ENCODE peak calls at places on chromosome 18, in six cellular contexts. U is pancreas, Y is thoracic aorta, G is heart right ventricle, T is small intestine, H is fibroblast of lung. B is an unnamed sample. For H3K9me3, the result is how much of the 10 kb centered on the place peaks cover.

GRCh38 chr18:62938451-62938850 is 223.1 kb downstream of the PHLPP1 start:
- DNase-seq in U (no peak), Y (no peak), G (no peak), T (no peak), H (no peak), B (no peak)

GRCh38 chr18:6055711-6056110 is 160.4 kb upstream of the TMEM200C start:
- DNase-seq in U (no peak), Y (no peak), G (no peak), T (no peak), H (peak), B (no peak)

GRCh38 chr18:6323319-6323889 is 91.3 kb downstream of the L3MBTL4 start:
- DNase-seq in U (no peak), Y (no peak), G (no peak), T (peak), H (no peak), B (no peak)

GRCh38 chr18:34159691-34160185 is 65.0 kb downstream of the NOL4 start:
- DNase-seq in U (no peak), Y (no peak), G (no peak), T (no peak), H (no peak), B (no peak)

GRCh38 chr18:5868218-5868904 is 27.0 kb downstream of the TMEM200C start:
- DNase-seq in U (peak), Y (no peak), G (peak), T (peak), H (peak), B (peak)

GRCh38 chr18:56298935-56299334 is 339.5 kb downstream of the TXNL1 start:
- DNase-seq in U (no peak), Y (no peak), G (no peak), T (no peak), H (peak), B (no peak)

GRCh38 chr18:40690062-40690461 is 1265.0 kb upstream of the PIK3C3 start:
- DNase-seq in U (no peak), Y (no peak), G (no peak), T (no peak), H (no peak), B (no peak)

GRCh38 chr18:55458456-55459238 is 129.3 kb downstream of the TCF4 start:
- DNase-seq in U (no peak), Y (no peak), G (no peak), T (no peak), H (no peak), B (no peak)

GRCh38 chr18:38427234-38427633 is 861.6 kb upstream of the CELF4 start:
- DNase-seq in U (no peak), Y (no peak), G (no peak), T (no peak), H (no peak), B (no peak)

GRCh38 chr18:9612215-9612830 is 2.0 kb downstream of the PPP4R1 start:
- DNase-seq in U (peak), Y (no peak), G (peak), T (peak), H (peak), B (peak)

GRCh38 chr18:3873698-3874495 is 423.9 kb downstream of the TGIF1 start:
- DNase-seq in U (no peak), Y (no peak), G (no peak), T (no peak), H (peak), B (no peak)

GRCh38 chr18:53458944-53459580 is 765.4 kb downstream of the MBD2 start:
- DNase-seq in U (no peak), Y (no peak), G (peak), T (no peak), H (no peak), B (no peak)

GRCh38 chr18:8933714-8934284 is 168.7 kb upstream of the NDUFV2 start:
- DNase-seq in U (no peak), Y (no peak), G (no peak), T (peak), H (peak), B (no peak)

GRCh38 chr18:26271917-26272549 is 45.8 kb downstream of the TAF4B start:
- DNase-seq in U (no peak), Y (no peak), G (no peak), T (no peak), H (no peak), B (no peak)

GRCh38 chr18:13909141-13909540 is 6.2 kb downstream of the MC2R start:
- DNase-seq in U (no peak), Y (no peak), G (no peak), T (no peak), H (no peak), B (no peak)

GRCh38 chr18:66749475-66750035 is 145.7 kb upstream of the CDH19 start:
- DNase-seq in U (no peak), Y (no peak), G (no peak), T (peak), H (no peak), B (no peak)

GRCh38 chr18:12599543-12599942 is 58.4 kb downstream of the SPIRE1 start:
- DNase-seq in U (no peak), Y (no peak), G (no peak), T (no peak), H (no peak), B (no peak)

GRCh38 chr18:12086249-12086648 is 7.4 kb upstream of the ANKRD62 start:
- DNase-seq in U (peak), Y (no peak), G (no peak), T (peak), H (no peak), B (no peak)

GRCh38 chr18:42915240-42915791 is 200.2 kb downstream of the RIT2 start:
- DNase-seq in U (no peak), Y (no peak), G (no peak), T (no peak), H (no peak), B (no peak)

GRCh38 chr18:8088626-8089025 is 520.6 kb upstream of the RAB12 start:
- DNase-seq in U (no peak), Y (no peak), G (no peak), T (peak), H (no peak), B (no peak)

GRCh38 chr18:73954267-73954666 is 193.4 kb downstream of the FBXO15 start:
- DNase-seq in U (no peak), Y (no peak), G (no peak), T (no peak), H (no peak), B (no peak)

GRCh38 chr18:3579701-3580100 is 129.7 kb downstream of the TGIF1 start:
- DNase-seq in U (no peak), Y (no peak), G (no peak), T (no peak), H (peak), B (no peak)

GRCh38 chr18:10377956-10378355 is 76.5 kb upstream of the APCDD1 start:
- DNase-seq in U (no peak), Y (no peak), G (no peak), T (no peak), H (peak), B (no peak)

GRCh38 chr18:28984731-28985130 is 807.8 kb upstream of the CDH2 start:
- DNase-seq in U (no peak), Y (no peak), G (no peak), T (no peak), H (no peak), B (no peak)

GRCh38 chr18:28198588-28198987 is 21.7 kb upstream of the CDH2 start:
- DNase-seq in U (no peak), Y (no peak), G (no peak), T (no peak), H (no peak), B (no peak)

GRCh38 chr18:12301263-12302005 is 6.6 kb upstream of the TUBB6 start:
- DNase-seq in U (no peak), Y (no peak), G (no peak), T (no peak), H (no peak), B (no peak)

GRCh38 chr18:54717673-54718435 is 110.4 kb upstream of the RAB27B start:
- DNase-seq in U (no peak), Y (no peak), G (no peak), T (peak), H (no peak), B (no peak)

GRCh38 chr18:73144030-73144429 is 276.2 kb upstream of the NETO1 start:
- DNase-seq in U (no peak), Y (no peak), G (no peak), T (no peak), H (no peak), B (no peak)

GRCh38 chr18:2981212-2981728 is 31.7 kb downstream of the LPIN2 start:
- DNase-seq in U (no peak), Y (no peak), G (no peak), T (peak), H (peak), B (no peak)

GRCh38 chr18:50862401-50862800 is 16.5 kb upstream of the ME2 start:
- DNase-seq in U (no peak), Y (no peak), G (no peak), T (no peak), H (no peak), B (no peak)

GRCh38 chr18:34023471-34023870 is 201.2 kb downstream of the NOL4 start:
- DNase-seq in U (no peak), Y (no peak), G (no peak), T (no peak), H (no peak), B (no peak)

GRCh38 chr18:28716321-28716720 is 539.4 kb upstream of the CDH2 start:
- DNase-seq in U (no peak), Y (no peak), G (no peak), T (no peak), H (no peak), B (no peak)

GRCh38 chr18:22293417-22293816 is 124.0 kb downstream of the GATA6 start:
- DNase-seq in U (no peak), Y (no peak), G (no peak), T (no peak), H (peak), B (no peak)

GRCh38 chr18:40565805-40566509 is 1389.1 kb upstream of the PIK3C3 start:
- DNase-seq in U (no peak), Y (no peak), G (no peak), T (no peak), H (no peak), B (no peak)

GRCh38 chr18:77547757-77548156 is 298.1 kb downstream of the GALR1 start:
- DNase-seq in U (peak), Y (no peak), G (peak), T (peak), H (no peak), B (no peak)
- H3K9me3 ChIP-seq in U (under half), Y (under half), G (under half), T (under half), H (under half), B (under half)

DNA sequence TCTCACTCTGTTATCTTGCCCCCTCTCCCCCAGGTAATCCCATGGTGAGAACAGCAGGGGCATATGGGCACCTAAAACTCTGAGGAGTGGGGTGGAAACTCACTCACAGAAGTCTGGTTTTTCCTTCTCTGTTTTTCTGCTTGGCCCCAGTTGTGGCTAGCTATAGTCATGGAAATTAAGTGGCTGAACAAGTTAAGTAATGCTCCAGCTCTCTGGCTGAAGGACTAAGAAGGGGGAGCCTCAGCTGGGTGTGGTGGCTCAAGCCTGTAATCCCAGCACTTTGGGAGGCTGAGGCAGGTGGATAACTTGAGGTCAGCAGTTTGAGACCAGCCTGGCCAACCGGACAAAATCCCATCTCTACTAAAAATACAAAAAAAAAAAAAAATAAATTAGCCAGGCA is 261.0 kb downstream of the TPGS2 start:
- DNase-seq in U (no peak), Y (no peak), G (no peak), T (no peak), H (no peak), B (no peak)
- H3K27ac ChIP-seq in U (no peak), Y (no peak), G (no peak), T (no peak), H (no peak), B (no peak)

DNA sequence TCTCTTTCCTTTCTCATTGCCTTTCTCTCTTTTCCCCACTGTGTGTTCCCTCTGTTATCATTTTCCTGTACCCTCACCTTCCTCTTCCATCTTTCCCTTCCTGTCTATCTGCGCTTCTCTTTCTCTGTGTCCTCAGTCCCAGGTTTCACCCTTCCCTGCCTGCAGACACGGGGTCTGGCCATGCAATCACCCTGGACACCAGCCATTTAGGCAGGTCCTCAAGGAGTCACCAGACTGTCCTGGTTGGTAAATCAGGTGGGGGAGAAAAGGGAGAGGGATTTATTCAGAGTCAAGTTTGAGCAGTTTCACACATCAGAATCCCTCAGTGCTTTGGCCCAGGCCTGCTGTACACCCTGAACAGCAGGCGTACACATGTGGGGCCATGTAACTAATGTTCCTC is 169.3 kb downstream of the ANKRD30B start:
- DNase-seq in U (no peak), Y (no peak), G (no peak), T (no peak), H (no peak), B (no peak)
- H3K9me3 ChIP-seq in U (under half), Y (under half), G (under half), T (under half), H (under half), B (under half)

GRCh38 chr18:58292675-58293074 is 248.6 kb downstream of the NEDD4L start:
- DNase-seq in U (no peak), Y (no peak), G (no peak), T (no peak), H (no peak), B (no peak)
- H3K27ac ChIP-seq in U (no peak), Y (no peak), G (peak), T (no peak), H (no peak), B (peak)

GRCh38 chr18:71115261-71115660 is 826.4 kb downstream of the SOCS6 start:
- DNase-seq in U (no peak), Y (no peak), G (no peak), T (no peak), H (no peak), B (no peak)

GRCh38 chr18:71116535-71116934 is 827.7 kb downstream of the SOCS6 start:
- DNase-seq in U (no peak), Y (no peak), G (peak), T (no peak), H (no peak), B (no peak)

DNA sequence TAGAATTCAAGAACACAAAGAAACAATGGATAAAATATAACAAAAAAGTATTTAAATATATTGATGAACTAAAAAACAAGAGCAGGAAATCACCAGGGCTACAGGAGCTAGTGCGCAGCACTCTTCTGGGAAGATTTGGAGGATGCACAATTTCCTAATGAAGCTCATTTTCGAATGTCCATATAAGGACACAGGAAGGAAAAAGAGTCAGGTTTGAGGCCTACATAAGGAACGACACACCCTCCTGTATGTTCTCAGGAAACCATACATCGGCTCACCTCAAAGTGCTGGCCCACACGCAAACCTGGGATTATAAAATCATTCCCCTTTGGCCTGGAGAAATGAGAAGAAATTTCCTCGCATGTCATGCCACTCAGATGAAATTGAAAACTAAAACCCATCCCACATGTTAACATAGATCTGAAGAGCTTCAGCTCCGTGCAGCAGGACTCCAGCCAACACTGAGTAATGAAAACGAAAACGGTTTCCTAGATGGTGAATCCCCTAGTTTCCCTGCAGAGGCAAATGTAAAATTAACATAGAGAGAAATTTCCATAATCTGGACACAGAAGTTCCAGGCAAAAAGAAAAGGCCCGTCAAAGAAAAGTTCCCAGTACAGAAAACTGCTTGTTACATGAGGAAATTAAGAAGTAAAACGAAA is 825.8 kb downstream of the SOCS6 start:
- DNase-seq in U (no peak), Y (no peak), G (no peak), T (no peak), H (no peak), B (no peak)
- H3K9me3 ChIP-seq in U (under half), Y (under half), G (under half), T (under half), H (under half), B (under half)

GRCh38 chr18:46609048-46609447 is 48.0 kb downstream of the LOXHD1 start:
- DNase-seq in U (no peak), Y (no peak), G (no peak), T (no peak), H (no peak), B (no peak)

GRCh38 chr18:46607926-46608325 is 49.1 kb downstream of the LOXHD1 start:
- DNase-seq in U (no peak), Y (no peak), G (no peak), T (no peak), H (no peak), B (no peak)
- H3K27ac ChIP-seq in U (no peak), Y (no peak), G (no peak), T (no peak), H (no peak), B (no peak)

GRCh38 chr18:65146615-65147014 is 604.2 kb upstream of the CDH7 start:
- DNase-seq in U (no peak), Y (no peak), G (no peak), T (no peak), H (no peak), B (no peak)
- H3K9me3 ChIP-seq in U (under half), Y (under half), G (under half), T (under half), H (under half), B (under half)

DNA sequence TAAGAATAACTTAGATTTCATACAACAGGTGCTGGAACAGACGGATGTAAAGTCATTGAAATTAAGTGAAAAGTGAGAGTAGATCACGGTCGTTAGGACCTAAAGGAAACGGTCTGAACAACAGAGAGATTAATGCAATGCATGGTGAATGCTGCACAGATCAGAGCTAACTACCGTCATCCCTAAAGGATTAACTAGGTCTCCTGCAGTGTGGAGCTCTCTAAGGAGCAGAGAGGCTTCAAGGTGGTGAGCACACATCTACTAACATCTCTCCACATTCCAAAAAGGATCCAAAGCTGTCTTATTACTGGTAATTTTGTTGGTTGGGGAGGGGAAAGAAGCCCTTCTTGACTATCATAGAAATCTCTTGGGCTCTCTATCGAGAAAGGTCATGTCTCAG is 75.3 kb downstream of the CABYR start:
- DNase-seq in U (no peak), Y (no peak), G (no peak), T (no peak), H (no peak), B (no peak)
- H3K27ac ChIP-seq in U (no peak), Y (peak), G (peak), T (no peak), H (no peak), B (peak)